ENCODE peak calls at places on chromosomes 5 and 9, in eight cellular contexts. P is tibial artery, X is thyroid gland, V is choroid plexus epithelial cell, J is body of pancreas, Q is heart right ventricle, U is fibroblast of villous mesenchyme, M is breast epithelium. O is an unnamed sample.

GRCh38 chr5:132227485-132228240 is at the start of gene P4HA2:
- DNase-seq in Q (peak), J (peak), U (peak), V (peak), X (peak), P (peak), M (peak), O (peak)

GRCh38 chr9:86591472-86591871 is 237.3 kb upstream of the TUT7 start:
- DNase-seq in M (no peak), J (no peak), U (peak), X (no peak), Q (no peak), V (no peak), P (no peak), O (no peak)

GRCh38 chr5:5348135-5348534 is 74.3 kb upstream of the ICE1 start:
- DNase-seq in U (no peak), X (no peak), V (no peak), Q (no peak), M (no peak), P (no peak), J (no peak), O (no peak)

GRCh38 chr5:17807069-17807468 is 172.8 kb downstream of the TAF11L14 start:
- DNase-seq in V (no peak), X (no peak), M (no peak), P (no peak), J (no peak), Q (no peak), U (no peak), O (no peak)

GRCh38 chr9:34991833-34992375 is 2.4 kb downstream of the DNAJB5 start:
- DNase-seq in U (no peak), M (no peak), Q (peak), V (peak), X (no peak), J (peak), P (peak), O (no peak)

GRCh38 chr5:22889714-22890113 is 36.6 kb upstream of the CDH12 start:
- DNase-seq in M (no peak), X (no peak), Q (no peak), P (no peak), V (peak), J (no peak), U (no peak), O (no peak)

GRCh38 chr5:88674262-88675158 is 208.5 kb downstream of the MEF2C start:
- DNase-seq in P (no peak), J (no peak), U (no peak), M (no peak), X (no peak), Q (no peak), V (no peak), O (no peak)

GRCh38 chr5:41406424-41406823 is 104.0 kb downstream of the PLCXD3 start:
- DNase-seq in P (no peak), V (no peak), Q (no peak), X (no peak), U (no peak), M (no peak), J (no peak), O (no peak)

DNA sequence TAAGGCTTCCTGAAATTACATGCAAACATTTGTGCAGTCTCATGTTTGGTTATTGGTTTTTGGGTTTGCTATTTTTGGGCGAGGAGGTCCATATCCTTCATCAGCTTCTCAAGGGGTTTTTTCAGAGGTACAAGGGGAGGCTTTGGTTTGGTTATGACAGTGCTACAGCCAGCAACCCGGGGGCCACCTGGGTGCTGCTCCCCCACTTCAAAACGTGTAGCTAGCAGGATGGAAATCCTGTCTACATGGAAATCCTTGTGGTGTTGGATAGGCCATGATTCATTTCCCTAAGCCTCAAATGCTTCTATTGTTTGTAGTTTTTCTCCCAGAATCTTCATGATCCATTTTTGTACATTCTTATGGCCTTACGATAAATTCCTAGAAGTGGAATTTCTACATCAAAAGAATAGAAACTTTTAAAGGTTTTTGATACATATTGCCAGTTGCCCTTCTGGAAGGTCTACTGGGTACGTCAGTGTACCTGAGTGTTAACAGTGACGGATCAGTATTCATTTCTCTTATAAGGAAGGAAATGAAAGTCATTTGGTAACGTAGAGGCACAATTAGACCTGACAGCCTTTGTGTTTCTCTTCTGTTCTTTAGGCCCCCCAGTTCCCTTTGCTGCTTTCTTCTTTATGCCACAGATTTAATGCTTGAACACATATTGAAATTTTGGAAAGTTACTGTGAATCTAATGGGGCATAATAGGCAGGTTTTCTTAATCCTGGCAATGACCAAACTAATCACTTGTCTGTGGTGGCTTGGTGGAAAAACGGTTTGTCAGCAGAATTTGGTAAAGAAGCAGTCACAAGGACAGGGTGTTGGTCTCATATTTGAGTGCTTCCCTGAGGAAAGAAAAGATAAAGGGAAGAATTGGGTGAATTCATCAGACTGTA is 69.7 kb upstream of the ABL1 start:
- DNase-seq in V (no peak), M (no peak), J (no peak), U (no peak), Q (no peak), X (no peak), P (no peak), O (no peak)
- H3K4me3 ChIP-seq in V (no peak), M (no peak), J (no peak), U (no peak), Q (no peak), X (no peak), P (no peak), O (no peak)

GRCh38 chr5:2756211-2756746 is 4.8 kb upstream of the IRX2 start:
- DNase-seq in U (no peak), X (no peak), J (no peak), M (peak), V (no peak), P (peak), Q (no peak), O (no peak)

GRCh38 chr5:2755811-2756210 is 4.3 kb upstream of the IRX2 start:
- DNase-seq in P (peak), J (no peak), V (no peak), X (no peak), U (no peak), Q (no peak), M (peak), O (no peak)

GRCh38 chr5:2753452-2754409 is 2.3 kb upstream of the IRX2 start:
- DNase-seq in X (no peak), V (no peak), M (no peak), U (no peak), Q (no peak), J (no peak), P (peak), O (no peak)

GRCh38 chr5:2755371-2755715 is 3.9 kb upstream of the IRX2 start:
- DNase-seq in V (no peak), J (no peak), Q (no peak), X (no peak), P (no peak), U (no peak), M (no peak), O (no peak)

DNA sequence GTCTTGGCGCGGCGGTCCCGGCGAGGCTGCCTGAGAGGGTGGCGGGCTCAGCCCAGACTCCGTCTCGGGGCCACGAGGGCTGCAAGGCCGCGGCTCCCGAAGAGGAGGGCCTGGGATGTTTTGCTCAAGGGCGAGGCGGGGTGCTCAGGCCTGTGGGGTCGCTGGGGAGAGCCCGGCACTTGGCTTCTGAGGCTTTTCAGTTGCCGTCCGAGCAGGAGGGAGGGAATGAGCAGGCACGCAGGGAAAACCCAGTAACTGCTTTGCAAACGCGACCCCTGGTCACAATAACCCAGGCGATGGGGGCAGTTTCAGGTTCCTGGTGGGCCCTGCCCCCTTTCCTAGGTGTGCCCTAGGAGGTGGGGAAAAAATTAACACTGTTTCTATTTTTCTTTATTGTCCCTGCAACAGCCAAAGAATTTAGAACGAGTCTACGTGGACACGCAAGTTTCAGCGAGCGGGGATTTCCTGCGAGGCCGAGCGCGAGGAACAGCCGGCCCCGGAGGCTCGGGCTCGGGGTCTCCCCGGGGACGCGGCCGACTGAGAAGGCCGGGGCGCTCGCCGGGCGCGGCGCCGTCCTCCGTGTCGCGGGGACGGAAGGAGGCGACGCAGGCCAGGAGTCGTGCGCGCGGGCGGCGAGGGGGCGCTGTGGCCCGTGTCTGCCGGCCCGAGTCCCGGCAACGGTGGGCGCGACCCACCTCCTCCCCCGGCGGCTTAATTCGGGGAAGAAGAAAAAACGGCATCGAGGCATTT is 3.3 kb upstream of the IRX2 start:
- DNase-seq in U (no peak), Q (no peak), X (no peak), M (peak), J (no peak), P (peak), V (no peak), O (no peak)
- H3K4me3 ChIP-seq in U (no peak), Q (peak), X (no peak), M (peak), J (no peak), P (no peak), V (no peak), O (no peak)

DNA sequence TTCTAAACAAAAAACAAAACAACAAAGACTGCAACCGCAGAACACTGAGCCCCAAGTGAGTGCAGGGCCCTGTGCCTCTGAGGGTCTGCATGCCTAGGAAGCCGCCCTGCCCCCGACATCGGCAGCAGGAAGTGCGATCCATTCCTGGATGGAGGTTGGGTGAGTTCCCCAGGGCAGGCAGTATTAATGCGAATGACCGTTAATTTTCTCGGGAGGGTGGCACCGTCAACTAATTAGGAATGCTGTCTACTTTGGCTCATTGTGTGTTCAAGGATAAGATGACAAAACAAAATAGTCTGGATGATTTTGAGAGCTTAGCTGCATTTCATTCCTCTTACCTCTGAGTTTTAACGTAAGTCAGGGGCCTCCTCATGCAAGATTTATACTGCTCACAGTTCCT is 3.1 kb upstream of the NXNL2 start:
- DNase-seq in Q (no peak), P (no peak), U (no peak), V (no peak), J (no peak), X (no peak), M (no peak), O (no peak)
- H3K4me3 ChIP-seq in Q (no peak), P (no peak), U (peak), V (peak), J (no peak), X (no peak), M (no peak), O (no peak)

DNA sequence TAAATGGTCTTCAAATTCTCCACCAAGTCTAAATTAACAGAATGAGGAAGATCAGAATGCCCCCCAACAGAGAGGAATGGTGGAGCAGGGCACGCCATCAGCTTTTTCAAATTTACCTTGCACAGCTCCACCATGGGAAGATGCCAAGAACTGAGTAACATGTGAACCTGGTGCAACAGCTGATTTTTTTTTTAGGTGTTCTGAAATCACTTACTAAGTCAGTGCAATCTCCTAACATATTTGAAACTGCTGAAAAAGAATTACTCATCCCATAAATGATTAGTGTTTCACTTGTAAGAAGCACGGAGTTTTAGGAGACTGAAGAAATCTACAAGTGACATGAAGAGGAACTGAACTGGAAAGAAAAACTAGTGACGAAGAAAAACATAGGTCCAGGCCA is 5.1 kb downstream of the TMEM245 start:
- DNase-seq in P (no peak), Q (no peak), X (peak), J (peak), V (peak), M (no peak), U (peak), O (no peak)
- H3K4me3 ChIP-seq in P (no peak), Q (no peak), X (no peak), J (no peak), V (no peak), M (no peak), U (no peak), O (no peak)

GRCh38 chr9:130658893-130659698 is 5.3 kb upstream of the PRDM12 start:
- DNase-seq in M (no peak), J (no peak), Q (no peak), V (no peak), P (no peak), X (no peak), U (no peak), O (no peak)

GRCh38 chr9:130660683-130661460 is 3.5 kb upstream of the PRDM12 start:
- DNase-seq in P (no peak), J (no peak), Q (no peak), X (no peak), M (no peak), U (no peak), V (no peak), O (no peak)

GRCh38 chr9:130659699-130660248 is 4.6 kb upstream of the PRDM12 start:
- DNase-seq in P (no peak), V (no peak), X (no peak), Q (no peak), M (no peak), U (no peak), J (no peak), O (no peak)

GRCh38 chr9:130661461-130662098 is 2.8 kb upstream of the PRDM12 start:
- DNase-seq in X (no peak), V (no peak), J (no peak), P (no peak), M (no peak), Q (no peak), U (no peak), O (no peak)

DNA sequence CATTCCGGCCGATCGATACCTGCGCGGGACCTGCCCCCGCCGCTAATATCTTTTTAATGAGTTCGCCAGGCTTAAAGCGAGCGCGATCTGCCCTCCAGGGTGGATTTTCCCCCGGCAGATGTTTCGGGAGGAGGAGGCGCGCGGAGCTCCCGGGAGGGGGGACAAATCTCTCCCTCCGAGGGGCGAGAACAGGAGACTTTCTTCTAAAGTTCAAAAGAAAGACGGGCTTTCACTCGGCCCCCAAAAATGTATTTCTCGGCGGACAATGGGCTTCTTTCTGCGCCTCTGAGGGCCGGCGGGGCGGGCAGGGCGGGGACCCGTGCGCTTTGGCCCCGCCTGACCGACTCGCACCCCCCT is 4.1 kb upstream of the PRDM12 start:
- DNase-seq in V (no peak), U (no peak), M (no peak), Q (no peak), X (no peak), J (no peak), P (no peak), O (no peak)
- H3K4me3 ChIP-seq in V (no peak), U (no peak), M (peak), Q (peak), X (no peak), J (peak), P (peak), O (peak)